ENCODE peak calls at places on chromosomes 6 and 20, in five cellular contexts. N is H4; Q is T1000; C is fibroblast of the conjunctiva; Z is natural killer cell treated with Interleukin-12 subunit alpha and Interleukin-12 subunit beta and Interleukin-15 and Interleukin-18, amount 100 ng/mL, for 72 hours. G is an unnamed sample.

GRCh38 chr20:9215539-9215938 is 146.7 kb downstream of the PLCB4 start:
- DNase-seq in Q (no peak), C (no peak), Z (no peak), N (no peak), G (peak)

GRCh38 chr6:99521557-99522286 is 6.5 kb upstream of the USP45 start:
- DNase-seq in C (peak), Q (no peak), N (peak), Z (no peak), G (no peak)

GRCh38 chr6:99079058-99079457 is 131.3 kb upstream of the FBXL4 start:
- DNase-seq in Q (no peak), Z (no peak), N (no peak), C (no peak), G (no peak)

GRCh38 chr6:256169-256568 is 36.1 kb upstream of the DUSP22 start:
- DNase-seq in Q (no peak), C (no peak), Z (no peak), N (no peak), G (no peak)

GRCh38 chr6:157873735-157874344 is 50.8 kb downstream of the SNX9 start:
- DNase-seq in Z (peak), C (peak), N (peak), Q (no peak), G (no peak)

GRCh38 chr6:17098538-17098937 is 3.3 kb upstream of the STMND1 start:
- DNase-seq in Z (no peak), C (no peak), N (no peak), Q (no peak), G (no peak)

GRCh38 chr6:84665392-84665791 is 99.0 kb downstream of the TBX18 start:
- DNase-seq in N (no peak), Q (no peak), Z (no peak), C (no peak), G (no peak)

GRCh38 chr20:3670511-3670910 is 7.3 kb upstream of the GFRA4 start:
- DNase-seq in Q (peak), C (no peak), Z (no peak), N (no peak), G (peak)

GRCh38 chr20:22700387-22700786 is 116.0 kb upstream of the FOXA2 start:
- DNase-seq in C (peak), Q (no peak), N (no peak), Z (no peak), G (no peak)

GRCh38 chr6:74362391-74362790 is 666.4 kb downstream of the CD109 start:
- DNase-seq in N (no peak), Z (no peak), C (no peak), Q (no peak), G (no peak)

GRCh38 chr6:15402401-15403045 is 156.7 kb downstream of the JARID2 start:
- DNase-seq in Q (no peak), Z (no peak), N (no peak), C (no peak), G (no peak)

GRCh38 chr6:108689279-108690161 is 128.8 kb downstream of the FOXO3 start:
- DNase-seq in N (peak), Z (no peak), Q (peak), C (peak), G (no peak)

G was measured in SW 1271.